ENCODE peak calls at places on chromosome X, in four cellular contexts. T is neural progenitor cell; M is stimulated activated CD4-positive, alpha-beta T cell treated with anti-CD3 and anti-CD28 coated beads, Interleukin-12 subunit alpha, Interleukin-12 subunit beta, amount 100 ng/mL, for 24 hours; H is memory B cell. G is an unnamed sample.

GRCh38 chrX:149982310-149982709 is 44.0 kb upstream of the EOLA2 start:
- DNase-seq in T (no peak), M (no peak), H (no peak), G (no peak)

GRCh38 chrX:69306063-69306404 is 140.8 kb upstream of the PJA1 start:
- DNase-seq in T (no peak), M (no peak), H (no peak), G (no peak)

GRCh38 chrX:12956704-12957541 is 18.0 kb upstream of the TMSB4X start:
- DNase-seq in T (no peak), M (no peak), H (no peak), G (peak; percentile 55)

GRCh38 chrX:53018627-53019026 is 30.0 kb upstream of the GPR173 start:
- DNase-seq in T (peak; percentile 9), M (no peak), H (no peak), G (no peak)

GRCh38 chrX:43333543-43333942 is 322.6 kb upstream of the MAOA start:
- DNase-seq in T (no peak), M (no peak), H (no peak), G (no peak)

GRCh38 chrX:66815227-66815626 is 176.3 kb upstream of the EDA2R start:
- DNase-seq in T (no peak), M (no peak), H (no peak), G (no peak)

GRCh38 chrX:50617183-50617582 is 146.6 kb upstream of the DGKK start:
- DNase-seq in T (no peak), M (no peak), H (no peak), G (no peak)

GRCh38 chrX:120740072-120740471 is 110.2 kb upstream of the C1GALT1C1 start:
- DNase-seq in T (no peak), M (no peak), H (no peak), G (no peak)

GRCh38 chrX:39642071-39642470 is 455.7 kb downstream of the BCOR start:
- DNase-seq in T (no peak), M (no peak), H (no peak), G (no peak)

GRCh38 chrX:96770315-96770714 is 85.7 kb downstream of the DIAPH2 start:
- DNase-seq in T (peak; percentile 17), M (no peak), H (no peak), G (no peak)

GRCh38 chrX:97189668-97190067 is 306.0 kb downstream of the RPA4 start:
- DNase-seq in T (no peak), M (no peak), H (no peak), G (no peak)

GRCh38 chrX:111165902-111166301 is 69.9 kb downstream of the PAK3 start:
- DNase-seq in T (no peak), M (no peak), H (no peak), G (no peak)

GRCh38 chrX:110060317-110060716 is 57.4 kb downstream of the TMEM164 start:
- DNase-seq in T (no peak), M (no peak), H (no peak), G (no peak)

GRCh38 chrX:37420179-37420578 is 71.0 kb downstream of the PRRG1 start:
- DNase-seq in T (no peak), M (no peak), H (no peak), G (no peak)

GRCh38 chrX:101764538-101764937 is 104.9 kb upstream of the ARMCX2 start:
- DNase-seq in T (no peak), M (no peak), H (no peak), G (no peak)

GRCh38 chrX:156001667-156002021 is 4.1 kb downstream of the IL9R start:
- DNase-seq in T (no peak), M (no peak), H (no peak), G (no peak)

GRCh38 chrX:119790977-119791436 is 423 bp downstream of the RPL39 start:
- DNase-seq in T (no peak), M (peak; percentile 6), H (no peak), G (no peak)

GRCh38 chrX:42739258-42739657 is 38.7 kb downstream of the PPP1R2C start:
- DNase-seq in T (no peak), M (no peak), H (no peak), G (no peak)

GRCh38 chrX:26918633-26919032 is 544.5 kb downstream of the PPP4R3C start:
- DNase-seq in T (peak; percentile 56), M (no peak), H (no peak), G (peak; percentile 24)

GRCh38 chrX:9668537-9668936 is 97.1 kb downstream of the GPR143 start:
- DNase-seq in T (no peak), M (no peak), H (no peak), G (no peak)

GRCh38 chrX:103442536-103442901 is 66.2 kb downstream of the BEX3 start:
- DNase-seq in T (no peak), M (no peak), H (no peak), G (no peak)

GRCh38 chrX:6228720-6229119 is at the start of gene NLGN4X:
- DNase-seq in T (peak; percentile 51), M (no peak), H (no peak), G (no peak)

GRCh38 chrX:57380026-57380796 is 93.7 kb downstream of the FAAH2 start:
- DNase-seq in T (no peak), M (no peak), H (no peak), G (no peak)

GRCh38 chrX:96906741-96907140 is 23.0 kb downstream of the RPA4 start:
- DNase-seq in T (no peak), M (no peak), H (no peak), G (no peak)

GRCh38 chrX:119401569-119401968 is 2.4 kb downstream of the SLC25A43 start:
- DNase-seq in T (no peak), M (no peak), H (no peak), G (no peak)